ENCODE peak calls at places on chromosomes 11 and 22, in eight cellular contexts. O, F, N, M, I, A, V and H are unnamed samples.

GRCh38 chr11:24697722-24698121 is 200.9 kb downstream of the LUZP2 start:
- DNase-seq in O (no peak), F (peak), N (no peak), M (no peak), I (no peak), A (no peak), V (no peak), H (no peak)

GRCh38 chr11:128848815-128849455 is 18.2 kb downstream of the KCNJ1 start:
- DNase-seq in O (no peak), F (peak), N (peak), M (peak), I (peak), A (peak), V (peak), H (no peak)

GRCh38 chr22:41368543-41368817 is 13.3 kb upstream of the TEF start:
- DNase-seq in O (no peak), F (no peak), N (no peak), M (no peak), I (no peak), A (no peak), V (no peak), H (no peak)

GRCh38 chr11:72984448-72985077 is 157.6 kb downstream of the FCHSD2 start:
- DNase-seq in O (no peak), F (peak), N (no peak), M (no peak), I (no peak), A (peak), V (no peak), H (no peak)

GRCh38 chr11:15967166-15967565 is 389.2 kb downstream of the SOX6 start:
- DNase-seq in O (no peak), F (peak), N (no peak), M (no peak), I (no peak), A (no peak), V (no peak), H (no peak)

GRCh38 chr11:121488145-121488544 is 35.4 kb upstream of the SORL1-AS1 start:
- DNase-seq in O (no peak), F (no peak), N (no peak), M (peak), I (no peak), A (no peak), V (no peak), H (peak)

GRCh38 chr11:96905084-96905641 is 515.4 kb downstream of the JRKL start:
- DNase-seq in O (no peak), F (no peak), N (no peak), M (no peak), I (no peak), A (no peak), V (no peak), H (no peak)

GRCh38 chr22:35839811-35840739 is 122.4 kb downstream of the APOL5 start:
- DNase-seq in O (peak), F (peak), N (peak), M (peak), I (peak), A (peak), V (peak), H (peak)

GRCh38 chr11:66919938-66920337 is 38.2 kb downstream of the PC start:
- DNase-seq in O (no peak), F (no peak), N (no peak), M (no peak), I (no peak), A (no peak), V (no peak), H (no peak)

GRCh38 chr11:102559839-102560238 is 29.3 kb upstream of the MMP7 start:
- DNase-seq in O (no peak), F (no peak), N (no peak), M (no peak), I (no peak), A (no peak), V (no peak), H (no peak)

GRCh38 chr11:133695376-133695775 is 149.9 kb downstream of the SPATA19 start:
- DNase-seq in O (no peak), F (no peak), N (peak), M (no peak), I (no peak), A (no peak), V (no peak), H (no peak)

GRCh38 chr22:19717181-19717580 is 2.9 kb downstream of the SEPTIN5 start:
- DNase-seq in O (no peak), F (no peak), N (no peak), M (no peak), I (no peak), A (no peak), V (no peak), H (no peak)

GRCh38 chr11:120958185-120958584 is 65.7 kb upstream of the TBCEL start:
- DNase-seq in O (no peak), F (no peak), N (no peak), M (no peak), I (no peak), A (no peak), V (no peak), H (no peak)

GRCh38 chr22:41273128-41273527 is 12.9 kb downstream of the RANGAP1 start:
- DNase-seq in O (no peak), F (no peak), N (no peak), M (no peak), I (no peak), A (no peak), V (no peak), H (no peak)

GRCh38 chr11:126109941-126110731 is 47.5 kb upstream of the CDON start:
- DNase-seq in O (no peak), F (peak), N (no peak), M (peak), I (peak), A (no peak), V (no peak), H (peak)

GRCh38 chr22:25388866-25389540 is 169.6 kb downstream of the CRYBB2 start:
- DNase-seq in O (peak), F (no peak), N (no peak), M (no peak), I (no peak), A (no peak), V (no peak), H (no peak)

GRCh38 chr11:64378335-64378884 is 19.4 kb downstream of the RPS6KA4 start:
- DNase-seq in O (peak), F (peak), N (no peak), M (no peak), I (no peak), A (no peak), V (no peak), H (no peak)

GRCh38 chr22:45310331-45311032 is 748 bp downstream of the FAM118A start:
- DNase-seq in O (no peak), F (no peak), N (no peak), M (no peak), I (no peak), A (peak), V (peak), H (no peak)

GRCh38 chr11:46252373-46252914 is 25.0 kb upstream of the CREB3L1 start:
- DNase-seq in O (no peak), F (no peak), N (peak), M (no peak), I (no peak), A (no peak), V (no peak), H (no peak)

GRCh38 chr11:3809624-3809928 is 1.2 kb downstream of the PGAP2 start:
- DNase-seq in O (no peak), F (no peak), N (no peak), M (no peak), I (no peak), A (no peak), V (no peak), H (no peak)

GRCh38 chr11:3807856-3808845 is at the start of gene PGAP2:
- DNase-seq in O (peak), F (peak), N (peak), M (peak), I (peak), A (peak), V (peak), H (peak)

GRCh38 chr11:3810446-3810845 is 2.1 kb downstream of the PGAP2 start:
- DNase-seq in O (no peak), F (no peak), N (no peak), M (no peak), I (no peak), A (no peak), V (no peak), H (no peak)

GRCh38 chr11:3810951-3811350 is 2.6 kb downstream of the PGAP2 start:
- DNase-seq in O (no peak), F (no peak), N (no peak), M (no peak), I (no peak), A (no peak), V (no peak), H (no peak)

GRCh38 chr11:3808846-3809623 is 675 bp downstream of the PGAP2 start:
- DNase-seq in O (no peak), F (peak), N (peak), M (no peak), I (no peak), A (peak), V (no peak), H (no peak)
- TF ChIP-seq CTCF in O (peak), F (peak), N (peak), M (no peak), I (peak), A (peak), V (peak), H (no peak)

GRCh38 chr22:31933406-31933805 is 10.9 kb upstream of the YWHAH start:
- DNase-seq in O (peak), F (no peak), N (no peak), M (no peak), I (peak), A (peak), V (no peak), H (no peak)
- TF ChIP-seq CTCF in O (no peak), F (no peak), N (no peak), M (no peak), I (no peak), A (no peak), V (no peak), H (no peak)

DNA sequence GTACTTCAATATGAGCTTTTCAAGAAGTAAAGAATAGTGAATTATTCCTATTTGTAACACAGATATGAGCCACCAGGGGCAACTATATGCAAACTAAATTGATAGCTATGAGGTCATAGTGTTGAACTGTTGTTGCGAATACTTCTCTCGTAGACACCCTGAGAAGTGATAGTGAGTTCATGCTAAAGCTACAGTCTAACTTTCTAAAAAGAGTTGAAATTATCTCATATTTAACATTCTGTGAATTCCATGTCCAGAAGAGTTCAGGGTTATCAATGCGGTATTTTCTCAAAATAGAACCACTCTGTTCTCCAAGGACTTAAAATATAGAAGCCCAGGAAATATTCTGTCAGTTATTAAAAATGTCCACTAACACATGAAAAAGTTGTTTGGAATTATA is 185.4 kb downstream of the AASDHPPT start:
- DNase-seq in O (no peak), F (no peak), N (no peak), M (no peak), I (no peak), A (no peak), V (no peak), H (no peak)
- TF ChIP-seq CTCF in O (no peak), F (no peak), N (no peak), M (no peak), I (no peak), A (no peak), V (no peak), H (no peak)

GRCh38 chr11:107801641-107802040 is 56.9 kb downstream of the SLC35F2 start:
- DNase-seq in O (no peak), F (peak), N (no peak), M (no peak), I (no peak), A (no peak), V (no peak), H (no peak)

GRCh38 chr11:107804219-107804618 is 54.4 kb downstream of the SLC35F2 start:
- DNase-seq in O (no peak), F (no peak), N (no peak), M (no peak), I (no peak), A (no peak), V (no peak), H (no peak)

GRCh38 chr11:107799245-107799859 is 59.2 kb downstream of the SLC35F2 start:
- DNase-seq in O (peak), F (peak), N (peak), M (peak), I (peak), A (peak), V (peak), H (peak)
- TF ChIP-seq CTCF in O (peak), F (peak), N (peak), M (peak), I (peak), A (peak), V (peak), H (peak)

GRCh38 chr11:114277637-114278341 is 18.4 kb upstream of the NNMT start:
- DNase-seq in O (no peak), F (no peak), N (no peak), M (no peak), I (no peak), A (no peak), V (no peak), H (no peak)
- TF ChIP-seq CTCF in O (no peak), F (peak), N (no peak), M (no peak), I (no peak), A (no peak), V (no peak), H (no peak)

DNA sequence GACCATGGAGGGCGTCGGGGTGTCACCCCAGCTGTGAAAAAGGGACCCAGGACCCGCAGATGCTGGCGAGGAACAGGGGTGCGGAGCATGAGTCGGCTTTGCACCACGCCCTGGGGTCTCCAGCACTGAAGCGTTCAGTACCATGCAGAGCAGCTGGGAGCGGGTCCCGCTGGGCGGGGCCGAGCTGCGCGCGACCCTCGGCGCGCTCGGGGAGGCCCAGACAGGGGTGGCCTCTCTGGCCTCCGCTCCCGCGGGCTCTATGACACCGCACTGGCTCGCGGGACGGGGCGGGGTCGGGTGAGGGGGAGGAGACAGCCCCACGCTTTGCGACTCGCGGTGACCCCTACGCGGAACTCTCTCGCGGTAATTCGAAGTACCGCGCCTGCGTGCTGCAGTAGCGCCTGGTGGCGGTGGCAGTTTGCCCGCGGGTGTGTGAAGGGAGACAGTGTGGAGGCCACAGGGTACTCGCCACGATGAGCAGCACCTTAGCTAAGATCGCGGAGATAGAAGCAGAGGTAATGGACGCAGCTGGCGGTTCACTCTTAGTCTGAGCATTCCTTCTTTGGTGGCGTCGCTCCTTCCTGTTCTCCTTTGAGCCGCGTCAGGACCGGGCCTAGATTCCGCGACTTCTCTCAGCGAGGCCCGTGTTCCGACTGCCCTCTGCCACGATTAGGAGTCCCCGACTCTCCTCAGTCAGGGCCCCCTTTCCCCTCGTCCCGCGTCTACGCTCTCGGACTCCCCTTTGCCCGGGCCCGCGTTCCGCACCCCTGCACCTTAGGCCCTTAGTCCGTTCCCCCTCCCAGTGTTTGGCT is at the start of gene DRG1:
- DNase-seq in O (peak), F (peak), N (peak), M (peak), I (peak), A (peak), V (peak), H (peak)
- TF ChIP-seq CTCF in O (no peak), F (no peak), N (no peak), M (peak), I (no peak), A (no peak), V (peak), H (peak)

DNA sequence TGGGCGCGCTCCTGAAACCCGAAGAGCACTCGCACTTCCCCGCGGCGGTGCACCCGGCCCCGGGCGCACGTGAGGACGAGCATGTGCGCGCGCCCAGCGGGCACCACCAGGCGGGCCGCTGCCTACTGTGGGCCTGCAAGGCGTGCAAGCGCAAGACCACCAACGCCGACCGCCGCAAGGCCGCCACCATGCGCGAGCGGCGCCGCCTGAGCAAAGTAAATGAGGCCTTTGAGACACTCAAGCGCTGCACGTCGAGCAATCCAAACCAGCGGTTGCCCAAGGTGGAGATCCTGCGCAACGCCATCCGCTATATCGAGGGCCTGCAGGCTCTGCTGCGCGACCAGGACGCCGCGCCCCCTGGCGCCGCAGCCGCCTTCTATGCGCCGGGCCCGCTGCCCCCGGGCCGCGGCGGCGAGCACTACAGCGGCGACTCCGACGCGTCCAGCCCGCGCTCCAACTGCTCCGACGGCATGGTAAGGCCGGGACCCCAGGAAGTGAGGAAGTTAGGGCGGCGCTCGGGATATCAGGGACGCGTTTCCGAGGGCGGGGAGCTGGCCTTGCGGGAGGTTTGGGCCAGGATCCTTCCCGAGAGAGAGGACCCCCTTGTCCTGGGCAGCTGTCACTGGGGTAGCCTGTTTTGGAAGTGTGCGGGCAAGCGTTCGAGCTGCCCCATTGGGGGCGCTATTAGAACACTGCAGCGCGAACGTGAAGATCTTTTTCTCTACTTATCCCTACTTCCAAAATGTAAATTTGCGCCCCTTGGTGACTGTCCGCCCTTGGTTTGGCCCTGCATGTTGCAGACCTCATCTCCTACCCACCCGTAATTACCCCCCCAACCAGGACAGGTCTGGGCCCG is 797 bp downstream of the MYOD1 start:
- DNase-seq in O (no peak), F (no peak), N (peak), M (no peak), I (peak), A (peak), V (no peak), H (no peak)
- TF ChIP-seq CTCF in O (no peak), F (peak), N (peak), M (peak), I (peak), A (peak), V (no peak), H (no peak)

GRCh38 chr22:50507421-50507990 is at the start of gene LMF2:
- DNase-seq in O (peak), F (peak), N (no peak), M (peak), I (peak), A (no peak), V (peak), H (peak)
- TF ChIP-seq CTCF in O (no peak), F (no peak), N (no peak), M (no peak), I (peak), A (no peak), V (no peak), H (no peak)